ENCODE peak calls at places on chromosomes 13 and 19, in four cellular contexts. T is cardiac muscle cell, S is NCI-H1436, C is naive B cell. J is an unnamed sample.

GRCh38 chr19:50268046-50268445 is 61.1 kb downstream of the KCNC3 start:
- DNase-seq in S (no peak), T (peak), C (no peak), J (peak)

GRCh38 chr13:111402441-111402840 is 82.0 kb downstream of the TEX29 start:
- DNase-seq in C (no peak), S (no peak), T (no peak), J (no peak)

GRCh38 chr13:23963184-23963931 is 66.1 kb upstream of the C1QTNF9B start:
- DNase-seq in S (no peak), C (no peak), T (no peak), J (no peak)

GRCh38 chr13:79678100-79678499 is 197.1 kb downstream of the NDFIP2 start:
- DNase-seq in S (no peak), T (peak), C (no peak), J (no peak)

GRCh38 chr19:41626877-41627276 is at the start of gene CEACAM4:
- DNase-seq in C (no peak), T (no peak), S (no peak), J (no peak)

GRCh38 chr19:15813916-15814315 is 1.5 kb downstream of the OR10H1 start:
- DNase-seq in S (no peak), T (no peak), C (no peak), J (no peak)

GRCh38 chr13:72004975-72005374 is 138.0 kb upstream of the DACH1 start:
- DNase-seq in S (no peak), C (no peak), T (peak), J (no peak)

GRCh38 chr13:77480071-77480470 is 55.4 kb upstream of the SCEL start:
- DNase-seq in S (no peak), C (no peak), T (peak), J (no peak)

GRCh38 chr19:11480081-11480926 is 542 bp downstream of the ELAVL3 start:
- DNase-seq in S (peak), T (no peak), C (no peak), J (peak)

GRCh38 chr19:30204721-30205120 is 167.5 kb upstream of the ZNF536 start:
- DNase-seq in C (no peak), S (no peak), T (no peak), J (no peak)

GRCh38 chr19:16325671-16326400 is 1.2 kb downstream of the KLF2 start:
- DNase-seq in T (peak), C (peak), S (no peak), J (peak)

GRCh38 chr13:97834255-97834654 is 119.2 kb upstream of the IPO5 start:
- DNase-seq in S (no peak), C (no peak), T (no peak), J (no peak)

GRCh38 chr13:29886446-29886845 is 36.0 kb upstream of the UBL3 start:
- DNase-seq in T (no peak), C (no peak), S (no peak), J (no peak)

GRCh38 chr13:32045963-32046785 is 14.6 kb downstream of the FRY start:
- DNase-seq in S (no peak), T (peak), C (peak), J (no peak)

GRCh38 chr13:78680611-78681010 is 21.7 kb upstream of the OBI1 start:
- DNase-seq in S (no peak), C (no peak), T (no peak), J (no peak)

GRCh38 chr19:8334458-8335342 is 8.4 kb downstream of the KANK3 start:
- DNase-seq in S (no peak), T (peak), C (no peak), J (peak)

GRCh38 chr19:46606019-46606418 is 4.9 kb downstream of the CALM3 start:
- DNase-seq in S (no peak), T (no peak), C (no peak), J (no peak)

GRCh38 chr19:991932-992669 is 8.0 kb downstream of the WDR18 start:
- DNase-seq in S (no peak), T (no peak), C (no peak), J (no peak)

GRCh38 chr13:25267715-25268114 is 19.6 kb downstream of the MTMR6 start:
- DNase-seq in C (no peak), T (peak), S (no peak), J (no peak)

GRCh38 chr19:29495971-29496441 is 29.8 kb upstream of the VSTM2B start:
- DNase-seq in S (no peak), C (no peak), T (no peak), J (no peak)

J was measured in MG63.